ENCODE peak calls at places on chromosomes 7 and 10, in four cellular contexts. C is SK-N-SH, W is H1, J is GM12878. G is an unnamed sample.

GRCh38 chr7:2475678-2476015 is 551 bp downstream of the GRIFIN start:
- DNase-seq in C (no peak), W (no peak), J (no peak), G (no peak)

GRCh38 chr10:98478430-98479222 is 31.9 kb upstream of the HPS1 start:
- DNase-seq in C (no peak), W (no peak), J (no peak), G (no peak)

GRCh38 chr7:152435384-152436278 is at the start of gene KMT2C:
- DNase-seq in C (peak; percentile 92), W (peak; percentile 65), J (no peak), G (no peak)

GRCh38 chr10:89904755-89905154 is 203.4 kb downstream of the KIF20B start:
- DNase-seq in C (no peak), W (no peak), J (no peak), G (no peak)

GRCh38 chr7:1055084-1055450 is 10.7 kb downstream of the GPR146 start:
- DNase-seq in C (peak; percentile 92), W (no peak), J (no peak), G (no peak)

GRCh38 chr7:16891338-16891737 is 9.6 kb upstream of the AGR3 start:
- DNase-seq in C (no peak), W (no peak), J (peak; percentile 1), G (peak; percentile 3)

GRCh38 chr10:131947631-131948347 is 33.9 kb downstream of the BNIP3 start:
- DNase-seq in C (no peak), W (no peak), J (no peak), G (no peak)

GRCh38 chr7:32242436-32242835 is 172.2 kb upstream of the PDE1C start:
- DNase-seq in C (no peak), W (peak; percentile 7), J (no peak), G (no peak)

GRCh38 chr7:82234457-82235049 is 209.0 kb downstream of the CACNA2D1 start:
- DNase-seq in C (peak; percentile 22), W (no peak), J (no peak), G (no peak)

GRCh38 chr10:86922553-86922961 is 34.9 kb downstream of the MMRN2 start:
- DNase-seq in C (no peak), W (no peak), J (no peak), G (no peak)
- H3K27ac ChIP-seq in C (no peak overlapping the region), W (no peak overlapping the region), J (no peak overlapping the region), G (no peak overlapping the region)

DNA sequence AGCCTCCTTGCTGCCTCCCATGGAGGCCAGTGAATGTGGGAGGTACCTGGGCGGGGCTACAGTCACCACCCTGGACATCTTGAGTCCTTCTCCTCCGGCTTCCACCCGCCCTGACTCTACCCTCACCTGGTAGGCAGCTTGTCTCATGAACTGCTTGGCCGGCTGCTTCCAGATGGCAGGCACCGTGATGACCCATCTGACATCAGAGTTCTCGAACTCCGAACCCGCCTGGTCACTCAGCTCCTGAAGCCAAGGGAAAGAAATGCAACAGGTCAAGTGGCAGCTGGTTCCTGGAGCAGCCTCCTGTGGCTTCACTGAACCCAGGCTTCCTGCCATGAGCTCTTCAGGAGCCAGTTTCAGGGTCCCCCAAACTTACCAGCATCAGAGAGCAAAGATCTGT is 50.1 kb downstream of the HSPA12A start:
- DNase-seq in C (no peak), W (no peak), J (no peak), G (no peak)
- TF ChIP-seq GABPA in C (no peak), W (no peak), J (no peak), G (no peak)

GRCh38 chr7:77475181-77475580 is 59.0 kb upstream of the GSAP start:
- DNase-seq in C (no peak), W (no peak), J (no peak), G (no peak)

GRCh38 chr7:77476871-77477270 is 60.2 kb upstream of the PTPN12 start:
- DNase-seq in C (no peak), W (no peak), J (no peak), G (no peak)

GRCh38 chr7:77473240-77474005 is 57.3 kb upstream of the GSAP start:
- DNase-seq in C (no peak), W (no peak), J (no peak), G (no peak)

GRCh38 chr7:77469927-77470326 is 53.8 kb upstream of the GSAP start:
- DNase-seq in C (no peak), W (peak; percentile 28), J (no peak), G (no peak)

GRCh38 chr7:77474756-77475155 is 58.6 kb upstream of the GSAP start:
- DNase-seq in C (no peak), W (no peak), J (no peak), G (no peak)
- H3K27ac ChIP-seq in C (no peak overlapping the region), W (no peak overlapping the region), J (no peak overlapping the region), G (no peak overlapping the region)

DNA sequence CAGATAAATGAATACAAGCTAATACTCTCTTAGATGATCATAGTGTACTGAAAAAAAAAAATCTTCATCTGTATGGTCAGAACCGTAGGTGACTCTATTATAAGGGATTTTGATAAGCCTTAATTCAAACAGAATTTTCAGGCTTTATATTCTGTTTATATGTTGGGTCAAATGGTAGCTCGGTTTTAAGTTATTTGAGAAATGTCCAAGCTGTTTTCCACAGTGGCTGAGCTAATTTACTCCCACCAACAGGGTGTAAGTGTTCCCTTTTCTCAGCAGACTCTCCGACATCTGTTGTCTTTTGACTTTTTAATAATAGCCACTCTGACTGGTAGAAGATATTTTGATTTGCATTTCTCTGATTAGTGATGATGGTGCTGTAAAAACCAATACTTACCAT is 328.8 kb upstream of the MAGI2 start:
- DNase-seq in C (no peak), W (no peak), J (no peak), G (no peak)
- TF ChIP-seq GABPA in C (no peak), W (no peak), J (no peak), G (no peak)

DNA sequence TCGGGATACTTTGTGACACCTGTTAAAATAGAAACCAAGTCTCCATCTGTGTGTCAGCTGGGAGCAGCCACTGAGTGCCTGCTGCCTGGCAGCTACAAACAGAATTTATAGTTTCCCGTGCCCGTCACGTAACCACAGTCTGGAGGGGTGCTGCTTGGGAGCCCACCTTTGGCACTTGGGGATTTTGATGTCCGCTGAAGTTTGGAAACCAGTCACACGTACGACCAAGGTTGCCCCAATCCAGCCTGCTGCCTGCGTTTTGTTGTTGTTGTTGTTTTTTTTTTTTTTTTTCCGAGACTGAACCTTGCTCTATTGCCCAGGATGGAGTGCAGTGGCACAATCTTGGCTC is 1.6 kb downstream of the TRRAP start:
- DNase-seq in C (no peak), W (no peak), J (no peak), G (no peak)
- H3K27ac ChIP-seq in C (no peak overlapping the region), W (no peak overlapping the region), J (peak overlapping the region; percentile 39), G (peak overlapping the region; percentile 96)

DNA sequence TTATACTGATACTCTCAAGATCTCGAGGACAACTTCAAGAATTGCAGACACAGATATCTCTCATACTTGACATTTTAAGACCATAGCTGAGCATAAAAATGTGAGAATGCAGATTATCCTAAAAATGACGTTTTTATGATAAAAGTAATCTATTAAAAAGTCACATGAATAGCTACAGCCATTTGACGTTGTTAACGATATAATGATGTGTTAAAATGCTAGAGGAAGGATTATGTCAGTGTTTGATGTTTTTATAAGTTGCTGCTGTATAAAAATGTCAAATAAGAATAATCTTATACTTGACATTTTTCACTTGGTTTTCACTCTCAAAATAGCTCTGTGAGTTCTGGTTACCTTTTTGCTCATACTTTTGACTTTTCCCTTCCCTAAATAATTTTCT is 67.1 kb upstream of the NPVF start:
- DNase-seq in C (no peak), W (no peak), J (no peak), G (no peak)
- TF ChIP-seq GABPA in C (no peak), W (no peak), J (no peak), G (no peak)

GRCh38 chr7:159022238-159022993 is 122.3 kb downstream of the VIPR2 start:
- DNase-seq in C (no peak), W (no peak), J (no peak), G (no peak)
- H3K27ac ChIP-seq in C (no peak overlapping the region), W (no peak overlapping the region), J (no peak overlapping the region), G (no peak overlapping the region)